ENCODE peak calls at places on chromosomes 6 and 20, in four cellular contexts. T is A549, G is H1, E is K562. U is an unnamed sample.

GRCh38 chr6:16206595-16207037 is 31.8 kb upstream of the GMPR start:
- DNase-seq in T (peak; percentile 49), E (peak; percentile 79), G (peak; percentile 59), U (no peak)

GRCh38 chr20:64111841-64112641 is 4.7 kb upstream of the NPBWR2 start:
- DNase-seq in G (peak; percentile 45), E (no peak), T (no peak), U (no peak)

GRCh38 chr6:39335780-39336541 is 13.5 kb upstream of the KCNK16 start:
- DNase-seq in E (no peak), T (no peak), G (no peak), U (no peak)

GRCh38 chr20:35176132-35176531 is 4.3 kb downstream of the PROCR start:
- DNase-seq in E (no peak), G (no peak), T (no peak), U (no peak)

GRCh38 chr6:121780325-121781313 is 345.2 kb downstream of the GJA1 start:
- DNase-seq in E (no peak), T (peak; percentile 8), G (no peak), U (peak; percentile 22)

GRCh38 chr6:108036884-108037283 is 37.7 kb downstream of the OSTM1 start:
- DNase-seq in T (no peak), E (no peak), G (no peak), U (no peak)

GRCh38 chr6:161498359-161498758 is 224.5 kb upstream of the AGPAT4 start:
- DNase-seq in T (peak; percentile 18), E (peak; percentile 19), G (peak; percentile 51), U (no peak)

GRCh38 chr20:31717478-31717946 is 5.2 kb downstream of the BCL2L1 start:
- DNase-seq in G (no peak), T (no peak), E (no peak), U (no peak)

GRCh38 chr6:108302371-108302770 is 7.5 kb downstream of the AFG1L start:
- DNase-seq in T (no peak), G (no peak), E (no peak), U (no peak)

GRCh38 chr6:91449539-91449938 is 862.7 kb upstream of the MAP3K7 start:
- DNase-seq in T (no peak), E (no peak), G (no peak), U (no peak)

GRCh38 chr6:116370717-116371383 is at the start of gene DSE:
- DNase-seq in G (peak; percentile 90), T (peak; percentile 44), E (peak; percentile 52), U (peak; percentile 80)

GRCh38 chr6:37665309-37665708 is 32.4 kb downstream of the MDGA1 start:
- DNase-seq in E (no peak), G (no peak), T (no peak), U (no peak)

GRCh38 chr20:1005452-1006027 is 3.4 kb upstream of the RSPO4 start:
- DNase-seq in T (peak; percentile 59), E (peak; percentile 68), G (peak; percentile 57), U (peak; percentile 51)

GRCh38 chr6:170583736-170584180 is 679 bp downstream of the PDCD2 start:
- DNase-seq in T (peak; percentile 7), E (no peak), G (no peak), U (no peak)

GRCh38 chr20:2524435-2525272 is 11.7 kb upstream of the TMC2 start:
- DNase-seq in E (peak; percentile 85), T (peak; percentile 80), G (peak; percentile 99), U (peak; percentile 91)
- TF ChIP-seq POLR2A in E (peak; percentile 73), T (no peak), G (peak; percentile 47), U (peak; percentile 50)

GRCh38 chr6:27157461-27158315 is 89.8 kb upstream of the PRSS16 start:
- DNase-seq in E (peak; percentile 67), T (peak; percentile 52), G (peak; percentile 77), U (peak; percentile 65)

GRCh38 chr6:27161115-27161514 is 86.4 kb upstream of the PRSS16 start:
- DNase-seq in G (no peak), E (no peak), T (no peak), U (no peak)

GRCh38 chr6:27159725-27160124 is 87.8 kb upstream of the PRSS16 start:
- DNase-seq in T (no peak), G (no peak), E (no peak), U (no peak)

GRCh38 chr6:27156874-27157460 is 90.5 kb upstream of the PRSS16 start:
- DNase-seq in G (no peak), T (no peak), E (no peak), U (no peak)

GRCh38 chr6:27158316-27158643 is 89.2 kb upstream of the PRSS16 start:
- DNase-seq in E (no peak), T (no peak), G (no peak), U (no peak)
- H3K4me3 ChIP-seq in E (peak overlapping the region; percentile 54), T (peak overlapping the region; percentile 66), G (peak overlapping the region; percentile 84), U (no peak overlapping the region)

GRCh38 chr6:74579794-74580193 is 626.1 kb downstream of the COL12A1 start:
- DNase-seq in T (no peak), E (no peak), G (no peak), U (no peak)
- TF ChIP-seq POLR2A in T (no peak), E (no peak), G (no peak), U (no peak)

GRCh38 chr6:142844065-142844755 is 100.8 kb downstream of the HIVEP2 start:
- DNase-seq in T (no peak), E (no peak), G (no peak), U (no peak)

GRCh38 chr6:142843344-142843743 is 101.6 kb downstream of the HIVEP2 start:
- DNase-seq in T (no peak), E (no peak), G (no peak), U (no peak)

GRCh38 chr6:142845143-142845571 is 99.8 kb downstream of the HIVEP2 start:
- DNase-seq in E (no peak), T (no peak), G (no peak), U (no peak)

GRCh38 chr6:142841915-142842314 is 103.1 kb downstream of the HIVEP2 start:
- DNase-seq in E (no peak), T (no peak), G (no peak), U (no peak)

GRCh38 chr6:142842423-142843261 is 102.3 kb downstream of the HIVEP2 start:
- DNase-seq in E (no peak), G (no peak), T (no peak), U (no peak)
- H3K4me3 ChIP-seq in E (no peak overlapping the region), G (no peak overlapping the region), T (peak overlapping the region; percentile 19), U (no peak overlapping the region)

DNA sequence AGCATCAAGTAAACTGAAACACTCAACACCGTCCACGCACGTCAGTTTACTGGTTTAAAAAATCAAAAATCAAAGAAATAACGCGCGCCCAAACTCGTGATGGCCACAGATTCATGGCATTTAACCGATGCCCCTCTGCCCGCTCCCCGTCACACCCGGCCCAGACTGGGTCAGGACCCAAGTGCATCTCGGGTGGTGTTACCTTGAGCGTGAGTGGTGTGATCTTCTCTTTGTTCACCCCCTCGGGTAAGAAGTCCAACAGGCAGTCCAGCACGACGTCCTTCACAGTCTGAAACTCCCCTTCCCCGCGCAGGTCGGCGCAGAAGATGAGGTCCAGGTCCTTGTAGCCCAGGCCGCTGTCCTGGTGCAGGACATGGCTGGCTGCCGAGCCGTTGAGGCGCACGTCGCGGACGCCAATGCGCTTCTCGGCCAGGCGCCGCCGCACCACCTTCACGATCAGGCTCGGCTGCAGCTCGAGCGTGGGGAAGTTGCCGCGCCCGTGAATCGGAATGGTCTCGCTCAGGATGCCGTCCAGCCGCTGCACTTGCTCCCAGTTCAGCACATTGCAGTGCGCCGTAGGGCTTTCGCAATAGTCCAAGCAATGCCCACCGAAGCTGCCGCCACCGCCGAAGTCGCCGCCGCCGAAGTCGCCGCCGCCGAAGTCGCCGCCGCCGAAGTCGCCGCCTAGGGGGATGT is 945 bp downstream of the TENT5A start:
- DNase-seq in G (peak; percentile 65), T (peak; percentile 2), E (no peak), U (peak; percentile 70)
- TF ChIP-seq POLR2A in G (no peak), T (no peak), E (no peak), U (peak; percentile 50)

GRCh38 chr20:38985060-38985459 is 22.9 kb downstream of the DHX35 start:
- DNase-seq in G (no peak), T (no peak), E (no peak), U (no peak)

GRCh38 chr20:38982291-38982690 is 20.1 kb downstream of the DHX35 start:
- DNase-seq in T (no peak), E (no peak), G (no peak), U (no peak)

GRCh38 chr20:38986663-38987062 is 24.5 kb downstream of the DHX35 start:
- DNase-seq in E (no peak), T (no peak), G (no peak), U (no peak)

GRCh38 chr20:38987777-38988176 is 25.6 kb downstream of the DHX35 start:
- DNase-seq in E (no peak), G (no peak), T (no peak), U (no peak)

DNA sequence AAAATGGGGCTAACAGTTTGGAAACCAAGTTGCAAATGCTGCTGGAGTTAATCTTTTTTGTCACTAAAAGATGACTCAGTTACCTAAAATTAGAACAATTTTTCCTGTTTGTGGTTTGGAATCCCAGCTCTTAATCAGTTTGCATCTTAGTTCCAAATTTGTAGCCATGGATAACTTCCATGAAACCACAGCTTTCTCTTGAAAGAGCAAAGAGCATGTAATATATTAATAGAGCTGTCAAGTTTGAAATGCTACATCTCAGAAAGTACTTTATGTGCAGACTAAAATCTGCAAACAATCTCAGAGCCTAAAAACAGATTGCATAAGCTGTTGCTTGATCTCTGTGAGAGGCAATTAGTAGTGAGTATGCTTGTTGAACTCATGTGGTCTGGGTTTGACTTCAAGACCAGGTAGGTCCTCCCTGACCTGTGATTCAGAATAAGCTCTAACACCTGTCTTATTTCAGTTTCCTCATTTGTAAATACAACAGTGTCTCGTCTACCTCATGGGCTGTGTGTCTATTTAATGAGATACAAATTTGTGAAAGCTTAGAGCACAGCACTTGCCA is 23.5 kb downstream of the DHX35 start:
- DNase-seq in G (no peak), E (no peak), T (no peak), U (no peak)
- H3K4me3 ChIP-seq in G (no peak overlapping the region), E (no peak overlapping the region), T (no peak overlapping the region), U (no peak overlapping the region)

U was measured in right lobe of liver.